ENCODE peak calls at places on chromosomes 11 and 22, in four cellular contexts. V is psoas muscle, B is HT1080, O is T-helper 9 cell. A is an unnamed sample.
A peak's percentile ranks its signal among the peaks of the same experiment; 100 is the strongest.

GRCh38 chr11:58674609-58675008 is 52.1 kb downstream of the CNTF start:
- DNase-seq in V (no peak), B (no peak), O (no peak), A (peak; percentile 34)

GRCh38 chr22:49717322-49717919 is 110.3 kb downstream of the BRD1 start:
- DNase-seq in V (no peak), B (no peak), O (no peak), A (no peak)

GRCh38 chr11:89203814-89204213 is 26.1 kb downstream of the TYR start:
- DNase-seq in V (no peak), B (no peak), O (no peak), A (peak; percentile 4)

GRCh38 chr22:38867496-38868285 is 4.3 kb downstream of the CBX6 start:
- DNase-seq in V (no peak), B (no peak), O (no peak), A (no peak)

GRCh38 chr11:69007978-69008381 is 5.1 kb downstream of the MRGPRF start:
- DNase-seq in V (no peak), B (no peak), O (no peak), A (no peak)

GRCh38 chr11:124115782-124116616 is 749 bp downstream of the VWA5A start:
- DNase-seq in V (no peak), B (no peak), O (no peak), A (peak; percentile 11)

GRCh38 chr11:34053161-34053686 is 1.7 kb downstream of the CAPRIN1 start:
- DNase-seq in V (peak; percentile 69), B (peak; percentile 73), O (peak; percentile 64), A (peak; percentile 31)

GRCh38 chr11:5684627-5685362 is at the start of gene TRIM5:
- DNase-seq in V (peak; percentile 78), B (peak; percentile 97), O (peak; percentile 66), A (peak; percentile 98)

GRCh38 chr11:123776160-123776559 is 21.8 kb upstream of the OR6X1 start:
- DNase-seq in V (no peak), B (no peak), O (no peak), A (no peak)

GRCh38 chr22:44037519-44038370 is 13.6 kb downstream of the PARVB start:
- DNase-seq in V (peak; percentile 50), B (peak; percentile 94), O (no peak), A (peak; percentile 90)

GRCh38 chr11:115141715-115142114 is 362.5 kb downstream of the CADM1 start:
- DNase-seq in V (no peak), B (no peak), O (no peak), A (no peak)

GRCh38 chr11:13462928-13463778 is at the start of gene BTBD10:
- DNase-seq in V (peak; percentile 94), B (peak; percentile 93), O (peak; percentile 91), A (peak; percentile 87)

GRCh38 chr11:2929511-2929879 is 275 bp upstream of the PHLDA2 start:
- DNase-seq in V (peak; percentile 66), B (peak; percentile 69), O (peak; percentile 36), A (peak; percentile 51)

GRCh38 chr11:3037041-3037944 is 19.9 kb downstream of the CARS1 start:
- DNase-seq in V (peak; percentile 85), B (peak; percentile 52), O (peak; percentile 41), A (peak; percentile 25)

GRCh38 chr11:78916759-78917158 is 342.1 kb upstream of the NARS2 start:
- DNase-seq in V (no peak), B (no peak), O (no peak), A (no peak)

GRCh38 chr11:77547863-77548551 is 41.7 kb upstream of the AQP11 start:
- DNase-seq in V (no peak), B (peak; percentile 58), O (peak; percentile 1), A (peak; percentile 70)

GRCh38 chr22:22941831-22942510 is 54.4 kb downstream of the IGLL5 start:
- DNase-seq in V (no peak), B (no peak), O (no peak), A (no peak)

GRCh38 chr22:47195156-47195675 is 432.8 kb downstream of the TBC1D22A start:
- DNase-seq in V (no peak), B (no peak), O (no peak), A (no peak)

GRCh38 chr22:37744589-37744988 is 47.7 kb downstream of the TRIOBP start:
- DNase-seq in V (no peak), B (no peak), O (no peak), A (no peak)

GRCh38 chr11:79179087-79179486 is 261.7 kb downstream of the TENM4 start:
- DNase-seq in V (no peak), B (no peak), O (no peak), A (no peak)

A was measured in renal cortical epithelial cell.